ENCODE peak calls at places on chromosome 5, in five cellular contexts. U, Q, W, H and V are unnamed samples.
A peak's percentile ranks its signal among the peaks of the same experiment; 100 is the strongest.

GRCh38 chr5:129271309-129271708 is 176.8 kb downstream of the ISOC1 start:
- DNase-seq in H (peak; percentile 0), Q (no peak), U (no peak), W (no peak), V (no peak)

GRCh38 chr5:135222771-135223170 is 176.3 kb downstream of the MACROH2A1 start:
- DNase-seq in W (no peak), Q (no peak), U (no peak), H (no peak), V (no peak)

GRCh38 chr5:36777105-36777757 is 99.3 kb upstream of the NIPBL start:
- DNase-seq in U (no peak), H (peak; percentile 40), Q (peak; percentile 27), W (no peak), V (peak; percentile 48)

GRCh38 chr5:175840050-175840841 is 31.1 kb upstream of the CPLX2 start:
- DNase-seq in W (no peak), U (no peak), Q (peak; percentile 39), H (peak; percentile 30), V (no peak)

GRCh38 chr5:80186634-80187033 is 69.2 kb downstream of the SERINC5 start:
- DNase-seq in H (peak; percentile 20), W (no peak), Q (no peak), U (no peak), V (no peak)

GRCh38 chr5:38528162-38528703 is 28.2 kb downstream of the LIFR start:
- DNase-seq in U (no peak), W (no peak), H (peak; percentile 6), Q (peak; percentile 88), V (no peak)

GRCh38 chr5:39801306-39801705 is 376.5 kb upstream of the DAB2 start:
- DNase-seq in W (no peak), U (no peak), Q (no peak), H (no peak), V (no peak)

GRCh38 chr5:77957-78804 is 13.8 kb upstream of the PLEKHG4B start:
- DNase-seq in H (peak; percentile 46), U (no peak), Q (peak; percentile 32), W (no peak), V (peak; percentile 70)

GRCh38 chr5:135331612-135332011 is 67.4 kb downstream of the MACROH2A1 start:
- DNase-seq in U (no peak), H (no peak), W (no peak), Q (no peak), V (no peak)

GRCh38 chr5:156835905-156836304 is 14.2 kb upstream of the PPP1R2B start:
- DNase-seq in H (peak; percentile 1), W (no peak), Q (peak; percentile 2), U (no peak), V (no peak)

GRCh38 chr5:51806677-51807076 is 423.4 kb downstream of the ISL1 start:
- DNase-seq in W (no peak), U (no peak), H (no peak), Q (no peak), V (no peak)

GRCh38 chr5:181164076-181164952 is 16.9 kb downstream of the OR2V2 start:
- DNase-seq in U (peak; percentile 63), Q (no peak), H (peak; percentile 83), W (no peak), V (no peak)

GRCh38 chr5:175872287-175873089 is 1.1 kb downstream of the CPLX2 start:
- DNase-seq in Q (peak; percentile 50), U (peak; percentile 69), H (no peak), W (no peak), V (peak; percentile 88)

GRCh38 chr5:59356813-59357381 is 536.6 kb downstream of the PDE4D start:
- DNase-seq in U (peak; percentile 56), H (peak; percentile 6), Q (no peak), W (no peak), V (no peak)

GRCh38 chr5:71533614-71534013 is 53.5 kb upstream of the MCCC2 start:
- DNase-seq in Q (no peak), U (no peak), H (peak; percentile 9), W (peak; percentile 33), V (no peak)

GRCh38 chr5:75081510-75081909 is 29.2 kb upstream of the GCNT4 start:
- DNase-seq in U (no peak), H (no peak), W (no peak), Q (no peak), V (no peak)

GRCh38 chr5:179763215-179763945 is 30.4 kb upstream of the LTC4S start:
- DNase-seq in Q (peak; percentile 77), U (no peak), H (peak; percentile 84), W (no peak), V (peak; percentile 84)

GRCh38 chr5:169020102-169020501 is 280.8 kb downstream of the SLIT3 start:
- DNase-seq in H (peak; percentile 4), U (no peak), Q (no peak), W (no peak), V (peak; percentile 18)

GRCh38 chr5:154857534-154858250 is 735 bp upstream of the CNOT8 start:
- DNase-seq in H (peak; percentile 95), U (peak; percentile 93), Q (peak; percentile 93), W (peak; percentile 62), V (peak; percentile 91)

GRCh38 chr5:115402822-115403577 is 106.5 kb upstream of the CCDC112 start:
- DNase-seq in W (no peak), Q (no peak), H (no peak), U (no peak), V (no peak)

GRCh38 chr5:131952286-131952857 is 6.9 kb upstream of the MEIKIN start:
- DNase-seq in U (no peak), H (no peak), Q (no peak), W (no peak), V (no peak)

GRCh38 chr5:159104058-159104651 is 4.4 kb upstream of the EBF1 start:
- DNase-seq in U (peak; percentile 65), H (peak; percentile 48), W (no peak), Q (no peak), V (no peak)

GRCh38 chr5:9439651-9440292 is 106.1 kb downstream of the SEMA5A start:
- DNase-seq in W (no peak), U (no peak), H (no peak), Q (no peak), V (no peak)

GRCh38 chr5:91381774-91382492 is 1.2 kb downstream of the ARRDC3 start:
- DNase-seq in Q (peak; percentile 71), H (peak; percentile 87), U (no peak), W (peak; percentile 41), V (peak; percentile 69)

GRCh38 chr5:78627766-78628165 is 20.8 kb downstream of the LHFPL2 start:
- DNase-seq in U (no peak), Q (no peak), W (no peak), H (no peak), V (peak; percentile 44)

GRCh38 chr5:23405316-23406068 is 101.9 kb upstream of the PRDM9 start:
- DNase-seq in H (no peak), W (no peak), U (no peak), Q (no peak), V (no peak)

GRCh38 chr5:136035837-136036236 is 7.0 kb downstream of the TGFBI start:
- DNase-seq in Q (no peak), U (no peak), H (no peak), W (no peak), V (no peak)

GRCh38 chr5:37945446-37945845 is 105.6 kb upstream of the GDNF start:
- DNase-seq in Q (no peak), U (no peak), H (no peak), W (no peak), V (no peak)

GRCh38 chr5:31638286-31638685 is 645 bp upstream of the PDZD2 start:
- DNase-seq in W (no peak), Q (no peak), H (no peak), U (no peak), V (no peak)

GRCh38 chr5:111830333-111830732 is 73.3 kb upstream of the NREP start:
- DNase-seq in H (no peak), W (no peak), U (no peak), Q (no peak), V (no peak)

GRCh38 chr5:133123297-133123696 is 71.5 kb downstream of the HSPA4 start:
- DNase-seq in U (no peak), Q (no peak), H (no peak), W (no peak), V (no peak)

GRCh38 chr5:67163863-67164595 is 32.6 kb downstream of the CD180 start:
- DNase-seq in U (no peak), W (no peak), H (no peak), Q (no peak), V (no peak)
- H3K36me3 ChIP-seq in U (no peaks in the 10 kb centered on the region), W (no peaks in the 10 kb centered on the region), H (peaks cover 12% of the 10 kb centered on the region), Q (peaks cover 1% of the 10 kb centered on the region), V (peaks cover 26% of the 10 kb centered on the region)

DNA sequence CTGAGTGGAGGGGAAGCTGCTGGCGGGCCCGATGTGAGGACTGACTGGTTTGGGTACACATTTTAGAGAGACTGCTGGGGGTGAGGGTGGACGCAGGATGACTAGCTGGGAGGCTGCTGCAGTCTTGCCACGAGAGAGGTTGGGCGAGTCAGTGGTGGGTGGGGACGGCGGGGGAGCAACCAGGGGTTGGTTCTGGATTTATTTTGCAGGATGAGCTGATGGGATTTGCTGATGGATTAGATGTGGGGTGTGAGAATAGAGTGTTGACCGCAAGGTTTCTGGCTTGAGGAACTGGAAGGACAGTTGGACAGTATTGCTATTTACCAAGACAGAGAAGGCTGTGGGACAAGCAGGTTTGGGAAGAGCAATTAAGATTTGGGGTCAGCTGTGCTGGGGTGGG is 5.8 kb upstream of the NDST1 start:
- DNase-seq in Q (no peak), W (no peak), H (no peak), U (no peak), V (no peak)
- TF ChIP-seq CHD2 in Q (no peak), W (no peak), H (no peak), U (no peak), V (no peak)

GRCh38 chr5:6750142-6750840 is 37.1 kb downstream of the TENT4A start:
- DNase-seq in Q (no peak), U (no peak), H (no peak), W (no peak), V (no peak)
- H3K36me3 ChIP-seq in Q (peaks cover 43% of the 10 kb centered on the region), U (peaks cover 19% of the 10 kb centered on the region), H (peaks cover 96% of the 10 kb centered on the region), W (peaks cover 50% of the 10 kb centered on the region), V (peaks cover 62% of the 10 kb centered on the region)

DNA sequence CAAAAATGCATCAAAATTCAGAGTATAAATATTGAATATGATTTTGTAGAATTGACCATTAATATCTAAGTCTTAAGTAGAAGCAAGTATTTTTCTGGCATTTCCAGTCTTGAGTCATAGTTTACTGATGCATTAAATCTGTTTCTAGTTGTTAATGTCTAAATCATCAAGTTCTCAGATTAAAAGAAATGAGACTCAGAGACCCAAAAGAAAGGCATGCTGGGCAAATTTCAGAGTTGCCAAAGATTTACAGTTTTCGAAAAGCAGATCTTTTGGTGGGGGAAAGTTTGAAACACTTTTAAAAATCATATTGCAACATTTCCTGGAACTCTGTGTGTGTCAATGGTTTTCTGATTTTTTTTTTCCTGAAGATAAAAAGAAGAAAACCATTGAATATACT is 60.9 kb downstream of the ANKRD55 start:
- DNase-seq in Q (no peak), W (no peak), U (no peak), H (no peak), V (no peak)
- TF ChIP-seq CHD2 in Q (no peak), W (no peak), U (no peak), H (no peak), V (no peak)